ENCODE peak calls at places on chromosomes 12 and 14, in six cellular contexts. A is EH, L is activated B cell treated with CpG ODN at 0.5 μM for 24 hours, B is kidney tubule cell, H is iPS-NIHi11, D is memory B cell. R is an unnamed sample.

GRCh38 chr12:1332327-1332726 is 262.1 kb downstream of the FBXL14 start:
- DNase-seq in A (no peak), L (no peak), B (peak; percentile 55), H (peak; percentile 53), D (no peak), R (no peak)

GRCh38 chr12:4111010-4111409 is 162.6 kb upstream of the CCND2 start:
- DNase-seq in A (no peak), L (no peak), B (no peak), H (no peak), D (no peak), R (no peak)

GRCh38 chr14:35046751-35047536 is 872 bp downstream of the FAM177A1 start:
- DNase-seq in A (no peak), L (no peak), B (peak; percentile 55), H (no peak), D (no peak), R (peak; percentile 62)

GRCh38 chr12:52139579-52140062 is 52.2 kb downstream of the KRT80 start:
- DNase-seq in A (peak; percentile 31), L (no peak), B (peak; percentile 59), H (peak; percentile 94), D (no peak), R (peak; percentile 58)

GRCh38 chr12:62805517-62805916 is 129.4 kb downstream of the PPM1H start:
- DNase-seq in A (no peak), L (no peak), B (no peak), H (no peak), D (no peak), R (no peak)

GRCh38 chr12:111455448-111456320 is 50.0 kb downstream of the SH2B3 start:
- DNase-seq in A (peak; percentile 92), L (no peak), B (peak; percentile 50), H (no peak), D (no peak), R (peak; percentile 75)

GRCh38 chr12:82357845-82358199 is 365 bp downstream of the CCDC59 start:
- DNase-seq in A (no peak), L (no peak), B (no peak), H (no peak), D (no peak), R (peak; percentile 19)

GRCh38 chr12:57475271-57476161 is 4.2 kb downstream of the ARHGAP9 start:
- DNase-seq in A (no peak), L (no peak), B (no peak), H (peak; percentile 72), D (no peak), R (peak; percentile 40)

GRCh38 chr12:112973712-112974305 is 4.5 kb upstream of the OAS2 start:
- DNase-seq in A (peak; percentile 31), L (no peak), B (no peak), H (no peak), D (no peak), R (no peak)

GRCh38 chr12:2960996-2961616 is 1.9 kb downstream of the TEAD4 start:
- DNase-seq in A (peak; percentile 22), L (no peak), B (peak; percentile 5), H (no peak), D (no peak), R (peak; percentile 26)

GRCh38 chr14:104361921-104362681 is 217.5 kb upstream of the C14orf180 start:
- DNase-seq in A (no peak), L (no peak), B (no peak), H (no peak), D (no peak), R (no peak)

GRCh38 chr14:63991833-63992232 is 139.0 kb downstream of the SYNE2 start:
- DNase-seq in A (no peak), L (no peak), B (no peak), H (no peak), D (no peak), R (no peak)

GRCh38 chr12:22821985-22822384 is 197.0 kb downstream of the ETNK1 start:
- DNase-seq in A (peak; percentile 22), L (no peak), B (peak; percentile 85), H (no peak), D (no peak), R (peak; percentile 8)

GRCh38 chr14:32933943-32934890 is 4.5 kb upstream of the NPAS3 start:
- DNase-seq in A (no peak), L (no peak), B (peak; percentile 16), H (peak; percentile 63), D (no peak), R (no peak)

GRCh38 chr12:24901975-24902461 is 46.9 kb downstream of the BCAT1 start:
- DNase-seq in A (no peak), L (no peak), B (peak; percentile 13), H (peak; percentile 49), D (no peak), R (peak; percentile 50)

GRCh38 chr12:90619943-90620342 is 335.0 kb downstream of the CCER1 start:
- DNase-seq in A (no peak), L (no peak), B (no peak), H (no peak), D (no peak), R (no peak)

GRCh38 chr12:112170971-112171596 is 45.7 kb downstream of the TRAFD1 start:
- DNase-seq in A (no peak), L (no peak), B (no peak), H (no peak), D (no peak), R (no peak)

GRCh38 chr14:93055651-93056115 is 60.0 kb downstream of the ITPK1 start:
- DNase-seq in A (no peak), L (no peak), B (peak; percentile 67), H (no peak), D (no peak), R (no peak)